ENCODE peak calls at places on chromosome 1, in seven cellular contexts. W, G, Z, H, D, O and F are unnamed samples. For H3K27me3, the result is how much of the 10 kb centered on the place peaks cover.

GRCh38 chr1:28155628-28156027 is 20.9 kb downstream of the PTAFR start:
- DNase-seq in Z (no peak), D (no peak), G (no peak), O (no peak), W (no peak), H (no peak), F (no peak)

GRCh38 chr1:234731371-234732085 is 121.5 kb upstream of the IRF2BP2 start:
- DNase-seq in D (no peak), W (no peak), O (no peak), G (no peak), H (peak), Z (no peak), F (no peak)

GRCh38 chr1:243287128-243287470 is 31.3 kb downstream of the SDCCAG8 start:
- DNase-seq in W (no peak), Z (no peak), H (no peak), G (no peak), O (no peak), D (no peak), F (no peak)

GRCh38 chr1:31567956-31568570 is 8.3 kb upstream of the TINAGL1 start:
- DNase-seq in G (no peak), H (no peak), D (no peak), O (no peak), W (no peak), Z (no peak), F (no peak)

GRCh38 chr1:205588691-205589445 is 42.9 kb downstream of the ELK4 start:
- DNase-seq in O (no peak), Z (no peak), W (no peak), H (no peak), D (no peak), G (no peak), F (no peak)

GRCh38 chr1:15843826-15844572 is 3.5 kb upstream of the SPEN start:
- DNase-seq in W (no peak), Z (no peak), G (no peak), O (no peak), H (no peak), D (no peak), F (no peak)

GRCh38 chr1:119046429-119047039 is 58.4 kb upstream of the TBX15 start:
- DNase-seq in D (no peak), O (peak), Z (no peak), W (no peak), G (no peak), H (no peak), F (no peak)

GRCh38 chr1:62356257-62356835 is 37.1 kb upstream of the KANK4 start:
- DNase-seq in G (no peak), O (no peak), D (no peak), Z (no peak), H (peak), W (no peak), F (no peak)

GRCh38 chr1:119367332-119368124 is 1.1 kb upstream of the HAO2 start:
- DNase-seq in D (no peak), G (no peak), O (no peak), W (no peak), H (peak), Z (no peak), F (no peak)

GRCh38 chr1:180397190-180397589 is 105.2 kb downstream of the ACBD6 start:
- DNase-seq in W (no peak), D (no peak), H (no peak), G (no peak), Z (no peak), O (no peak), F (no peak)

GRCh38 chr1:59947047-59947938 is 20.7 kb upstream of the CYP2J2 start:
- DNase-seq in D (peak), W (no peak), Z (peak), O (peak), H (peak), G (peak), F (peak)

GRCh38 chr1:207631137-207631536 is 13.8 kb upstream of the CR1L start:
- DNase-seq in Z (no peak), W (no peak), D (no peak), H (no peak), G (no peak), O (no peak), F (no peak)

GRCh38 chr1:31327381-31327780 is 30.5 kb downstream of the ZCCHC17 start:
- DNase-seq in D (no peak), H (no peak), O (no peak), G (no peak), Z (no peak), W (no peak), F (no peak)

GRCh38 chr1:23600283-23600682 is 41.0 kb upstream of the ID3 start:
- DNase-seq in D (no peak), O (no peak), G (no peak), W (no peak), Z (no peak), H (no peak), F (no peak)

GRCh38 chr1:93322349-93322748 is 23.4 kb upstream of the DR1 start:
- DNase-seq in D (peak), G (no peak), H (no peak), W (no peak), O (no peak), Z (peak), F (no peak)

DNA sequence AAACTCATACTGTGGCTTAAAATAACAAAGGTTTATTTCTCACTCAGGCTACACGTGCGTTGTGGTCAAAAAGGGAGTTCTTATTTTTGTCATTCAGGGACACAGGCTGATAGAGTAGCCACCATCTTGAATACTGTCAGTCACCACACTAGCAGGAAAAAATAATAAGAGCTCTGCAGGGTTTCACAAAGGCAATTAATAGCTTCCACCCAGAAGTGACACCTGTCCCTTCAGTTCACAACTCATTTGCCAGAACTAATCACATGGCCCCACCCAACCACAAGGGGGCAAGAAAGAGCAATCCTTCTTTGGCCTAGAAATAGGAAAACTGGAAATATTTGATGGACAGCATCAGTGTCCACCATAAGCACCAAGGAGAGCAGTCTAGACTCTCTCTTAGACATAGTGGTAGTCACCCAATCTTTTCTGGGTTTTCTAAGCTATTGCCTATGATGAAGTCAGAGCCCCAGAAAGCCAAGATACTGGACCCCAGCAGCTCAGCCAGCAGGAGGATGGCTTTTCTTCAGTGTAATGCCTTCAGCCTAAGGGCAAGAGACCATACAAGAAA is 8.2 kb downstream of the HAPLN2 start:
- DNase-seq in H (no peak), W (no peak), D (peak), O (no peak), G (peak), Z (no peak), F (peak)
- H3K27me3 ChIP-seq in H (under half), W (under half), D (half or more), O (under half), G (under half), Z (under half), F (under half)

GRCh38 chr1:228010921-228011320 is 4.1 kb downstream of the WNT3A start:
- DNase-seq in D (peak), Z (no peak), G (no peak), O (peak), W (peak), H (no peak), F (no peak)
- H3K27me3 ChIP-seq in D (under half), Z (under half), G (under half), O (under half), W (under half), H (under half), F (under half)

GRCh38 chr1:150516616-150517015 is 1.1 kb downstream of the FALEC start:
- DNase-seq in D (no peak), G (no peak), O (no peak), W (no peak), H (no peak), Z (no peak), F (no peak)
- H3K27me3 ChIP-seq in D (under half), G (under half), O (under half), W (under half), H (under half), Z (under half), F (under half)

GRCh38 chr1:90705910-90706309 is 11.2 kb downstream of the BARHL2 start:
- DNase-seq in W (no peak), D (no peak), O (no peak), Z (no peak), G (no peak), H (no peak), F (no peak)

GRCh38 chr1:90706437-90707362 is 10.4 kb downstream of the BARHL2 start:
- DNase-seq in Z (no peak), G (no peak), O (no peak), W (peak), D (no peak), H (no peak), F (no peak)

GRCh38 chr1:90708236-90708786 is 8.8 kb downstream of the BARHL2 start:
- DNase-seq in O (no peak), D (no peak), W (peak), H (no peak), G (no peak), Z (no peak), F (no peak)

GRCh38 chr1:90707363-90707710 is 9.8 kb downstream of the BARHL2 start:
- DNase-seq in H (no peak), Z (no peak), O (no peak), D (peak), G (no peak), W (peak), F (no peak)

DNA sequence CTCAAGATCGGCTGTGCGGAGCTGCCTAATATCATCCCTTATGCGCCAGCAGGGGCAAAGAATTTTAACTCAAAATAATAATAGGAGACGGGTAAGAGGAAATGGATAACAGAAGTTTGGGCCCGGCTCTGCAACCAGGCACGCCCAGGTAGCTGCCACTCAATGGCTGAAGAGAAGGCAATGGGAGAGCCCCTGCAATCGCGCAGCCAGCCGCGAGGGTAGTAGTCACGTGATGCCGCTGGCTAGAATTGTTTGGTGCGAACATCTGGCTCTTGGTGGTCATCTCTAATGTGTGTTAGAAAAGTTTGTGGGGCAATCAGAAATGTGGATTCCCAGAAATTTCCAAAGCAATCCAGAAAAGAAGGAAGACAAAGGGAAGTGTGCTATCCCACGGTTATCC is 12.3 kb downstream of the BARHL2 start:
- DNase-seq in O (no peak), D (no peak), Z (no peak), W (no peak), G (no peak), H (no peak), F (no peak)
- H3K27me3 ChIP-seq in O (half or more), D (half or more), Z (under half), W (under half), G (under half), H (under half), F (under half)